ENCODE peak calls at places on chromosomes 16 and 17, in five cellular contexts. T, B, V, D and C are unnamed samples.

GRCh38 chr16:3003582-3004270 is 9.0 kb upstream of the CLDN9 start:
- DNase-seq in T (peak; percentile 97), B (peak; percentile 97), V (peak; percentile 99), D (peak; percentile 91), C (peak; percentile 95)

GRCh38 chr16:17403156-17403809 is 67.5 kb downstream of the XYLT1 start:
- DNase-seq in D (no peak), B (no peak), T (no peak), V (no peak), C (no peak)

GRCh38 chr16:85157813-85158701 is 45.8 kb upstream of the CIBAR2 start:
- DNase-seq in V (no peak), B (no peak), D (peak; percentile 21), T (no peak), C (no peak)

GRCh38 chr16:49022351-49022963 is 259.2 kb downstream of the CBLN1 start:
- DNase-seq in D (no peak), V (no peak), T (no peak), B (no peak), C (no peak)

GRCh38 chr16:81429045-81429521 is 15.5 kb upstream of the CMIP start:
- DNase-seq in D (no peak), B (no peak), V (no peak), T (peak; percentile 37), C (no peak)

GRCh38 chr17:14204546-14204945 is 32.1 kb downstream of the CDRT15 start:
- DNase-seq in V (no peak), D (no peak), T (no peak), B (peak; percentile 34), C (no peak)

GRCh38 chr16:80932725-80933124 is 74.0 kb downstream of the CMC2 start:
- DNase-seq in B (no peak), V (no peak), D (no peak), T (peak; percentile 64), C (no peak)

GRCh38 chr17:14318109-14318905 is 17.4 kb downstream of the HS3ST3B1 start:
- DNase-seq in V (no peak), T (no peak), B (no peak), D (no peak), C (no peak)

GRCh38 chr17:71516149-71516548 is 604.7 kb upstream of the SOX9 start:
- DNase-seq in T (no peak), V (no peak), D (no peak), B (no peak), C (no peak)

GRCh38 chr17:42989726-42990652 is 8.2 kb upstream of the RPL27 start:
- DNase-seq in V (peak; percentile 76), B (no peak), D (no peak), T (peak; percentile 15), C (no peak)

GRCh38 chr16:89295915-89296314 is 78.4 kb downstream of the ZNF778 start:
- DNase-seq in D (no peak), T (no peak), V (no peak), B (no peak), C (no peak)

GRCh38 chr16:67104061-67104460 is 5.7 kb upstream of the PHAF1 start:
- DNase-seq in T (peak; percentile 57), D (no peak), B (no peak), V (no peak), C (no peak)